ENCODE peak calls at places on chromosome 9, in five cellular contexts. F, P, E, N and D are unnamed samples.

GRCh38 chr9:116494815-116495634 is 192.1 kb upstream of the TRIM32 start:
- DNase-seq in F (peak; percentile 67), P (peak; percentile 34), E (no peak), N (no peak), D (peak; percentile 38)

GRCh38 chr9:93962041-93962440 is 6.9 kb upstream of the BARX1 start:
- DNase-seq in F (no peak), P (no peak), E (no peak), N (no peak), D (no peak)

GRCh38 chr9:133116346-133117231 is 4.5 kb downstream of the RALGDS start:
- DNase-seq in F (no peak), P (no peak), E (no peak), N (peak; percentile 73), D (peak; percentile 3)

GRCh38 chr9:14277202-14277601 is 36.7 kb downstream of the NFIB start:
- DNase-seq in F (peak; percentile 41), P (no peak), E (no peak), N (no peak), D (no peak)

GRCh38 chr9:385818-386398 is 171.2 kb downstream of the DOCK8 start:
- DNase-seq in F (peak; percentile 68), P (peak; percentile 60), E (peak; percentile 56), N (no peak), D (peak; percentile 55)

GRCh38 chr9:92786298-92786697 is 21.7 kb upstream of the BICD2 start:
- DNase-seq in F (no peak), P (no peak), E (no peak), N (no peak), D (no peak)

GRCh38 chr9:88533951-88534455 is 975 bp upstream of the NXNL2 start:
- DNase-seq in F (peak; percentile 34), P (peak; percentile 69), E (peak; percentile 78), N (peak; percentile 80), D (peak; percentile 15)

GRCh38 chr9:17776735-17777134 is 197.9 kb downstream of the SH3GL2 start:
- DNase-seq in F (peak; percentile 31), P (peak; percentile 17), E (no peak), N (no peak), D (peak; percentile 90)

GRCh38 chr9:82101475-82101874 is 112.9 kb downstream of the SPATA31D1 start:
- DNase-seq in F (no peak), P (no peak), E (no peak), N (no peak), D (no peak)

GRCh38 chr9:123191660-123192059 is 76.7 kb downstream of the STRBP start:
- DNase-seq in F (no peak), P (no peak), E (no peak), N (no peak), D (no peak)

GRCh38 chr9:100499866-100500265 is 26.9 kb downstream of the TMEFF1 start:
- DNase-seq in F (no peak), P (no peak), E (no peak), N (no peak), D (no peak)

GRCh38 chr9:31612336-31613030 is 772.0 kb upstream of the ACO1 start:
- DNase-seq in F (no peak), P (no peak), E (no peak), N (no peak), D (no peak)

GRCh38 chr9:14314929-14315753 is 1.2 kb upstream of the NFIB start:
- DNase-seq in F (peak; percentile 97), P (peak; percentile 95), E (peak; percentile 70), N (peak; percentile 85), D (peak; percentile 97)

GRCh38 chr9:132447346-132447745 is 37.3 kb downstream of the CFAP77 start:
- DNase-seq in F (no peak), P (no peak), E (no peak), N (no peak), D (no peak)

GRCh38 chr9:91945277-91946074 is 4.6 kb downstream of the ROR2 start:
- DNase-seq in F (peak; percentile 43), P (peak; percentile 72), E (no peak), N (no peak), D (peak; percentile 70)

GRCh38 chr9:88746744-88747398 is 211.9 kb downstream of the NXNL2 start:
- DNase-seq in F (no peak), P (no peak), E (no peak), N (peak; percentile 34), D (no peak)

GRCh38 chr9:70504814-70505213 is 90.4 kb upstream of the KLF9 start:
- DNase-seq in F (no peak), P (no peak), E (no peak), N (no peak), D (no peak)

GRCh38 chr9:9942764-9943424 is 669.9 kb downstream of the PTPRD start:
- DNase-seq in F (peak; percentile 68), P (peak; percentile 31), E (peak; percentile 18), N (peak; percentile 74), D (peak; percentile 63)

GRCh38 chr9:6214451-6214850 is 1.2 kb upstream of the IL33 start:
- DNase-seq in F (no peak), P (no peak), E (no peak), N (no peak), D (no peak)

GRCh38 chr9:92525306-92525705 is 10.5 kb downstream of the ECM2 start:
- DNase-seq in F (no peak), P (no peak), E (no peak), N (no peak), D (no peak)

GRCh38 chr9:129437626-129438323 is 183.1 kb downstream of the C9orf50 start:
- DNase-seq in F (peak; percentile 29), P (peak; percentile 56), E (no peak), N (no peak), D (peak; percentile 86)

GRCh38 chr9:18149457-18150011 is 324.4 kb upstream of the ADAMTSL1 start:
- DNase-seq in F (no peak), P (no peak), E (no peak), N (no peak), D (no peak)

GRCh38 chr9:27453860-27454553 is 70.1 kb upstream of the IFNK start:
- DNase-seq in F (no peak), P (no peak), E (no peak), N (no peak), D (no peak)

GRCh38 chr9:32677931-32678330 is 42.5 kb upstream of the TAF1L start:
- DNase-seq in F (no peak), P (no peak), E (no peak), N (no peak), D (no peak)

GRCh38 chr9:128159073-128159783 is 837 bp upstream of the BBLN start:
- DNase-seq in F (no peak), P (peak; percentile 52), E (no peak), N (no peak), D (no peak)

GRCh38 chr9:99239341-99240055 is 17.4 kb downstream of the SEC61B start:
- DNase-seq in F (peak; percentile 47), P (no peak), E (no peak), N (no peak), D (no peak)

GRCh38 chr9:81632599-81632998 is 56.7 kb downstream of the TLE1 start:
- DNase-seq in F (no peak), P (no peak), E (no peak), N (no peak), D (no peak)

GRCh38 chr9:128304971-128305288 is 17.3 kb downstream of the TRUB2 start:
- DNase-seq in F (no peak), P (no peak), E (no peak), N (no peak), D (no peak)

GRCh38 chr9:19232830-19233194 is 2.3 kb downstream of the DENND4C start:
- DNase-seq in F (no peak), P (no peak), E (no peak), N (no peak), D (no peak)

GRCh38 chr9:108093773-108094675 is 604.5 kb upstream of the KLF4 start:
- DNase-seq in F (no peak), P (no peak), E (peak; percentile 50), N (no peak), D (no peak)

GRCh38 chr9:120916573-120916972 is 10.0 kb downstream of the TRAF1 start:
- DNase-seq in F (peak; percentile 59), P (peak; percentile 90), E (no peak), N (no peak), D (peak; percentile 31)

GRCh38 chr9:87827341-87827740 is 55.3 kb upstream of the SPATA31E1 start:
- DNase-seq in F (no peak), P (no peak), E (no peak), N (no peak), D (no peak)

GRCh38 chr9:89850153-89850552 is 245.3 kb downstream of the GADD45G start:
- DNase-seq in F (no peak), P (no peak), E (no peak), N (peak; percentile 37), D (no peak)
- H3K4me1 ChIP-seq in F (no peaks in the 10 kb centered on the region), P (no peaks in the 10 kb centered on the region), E (no peaks in the 10 kb centered on the region), N (no peaks in the 10 kb centered on the region), D (no peaks in the 10 kb centered on the region)

GRCh38 chr9:38068866-38069628 is at the start of gene SHB:
- DNase-seq in F (peak; percentile 91), P (peak; percentile 75), E (peak; percentile 83), N (peak; percentile 95), D (peak; percentile 80)
- TF ChIP-seq POLR2A in F (peak; percentile 96), P (peak; percentile 32), E (peak; percentile 87), N (no peak), D (peak; percentile 95)

GRCh38 chr9:4126184-4126865 is 173.5 kb downstream of the GLIS3 start:
- DNase-seq in F (no peak), P (no peak), E (peak; percentile 46), N (no peak), D (no peak)
- H3K27ac ChIP-seq in F (peak overlapping the region; percentile 61), P (no peak overlapping the region), E (peak overlapping the region; percentile 76), N (no peak overlapping the region), D (peak overlapping the region; percentile 39)

DNA sequence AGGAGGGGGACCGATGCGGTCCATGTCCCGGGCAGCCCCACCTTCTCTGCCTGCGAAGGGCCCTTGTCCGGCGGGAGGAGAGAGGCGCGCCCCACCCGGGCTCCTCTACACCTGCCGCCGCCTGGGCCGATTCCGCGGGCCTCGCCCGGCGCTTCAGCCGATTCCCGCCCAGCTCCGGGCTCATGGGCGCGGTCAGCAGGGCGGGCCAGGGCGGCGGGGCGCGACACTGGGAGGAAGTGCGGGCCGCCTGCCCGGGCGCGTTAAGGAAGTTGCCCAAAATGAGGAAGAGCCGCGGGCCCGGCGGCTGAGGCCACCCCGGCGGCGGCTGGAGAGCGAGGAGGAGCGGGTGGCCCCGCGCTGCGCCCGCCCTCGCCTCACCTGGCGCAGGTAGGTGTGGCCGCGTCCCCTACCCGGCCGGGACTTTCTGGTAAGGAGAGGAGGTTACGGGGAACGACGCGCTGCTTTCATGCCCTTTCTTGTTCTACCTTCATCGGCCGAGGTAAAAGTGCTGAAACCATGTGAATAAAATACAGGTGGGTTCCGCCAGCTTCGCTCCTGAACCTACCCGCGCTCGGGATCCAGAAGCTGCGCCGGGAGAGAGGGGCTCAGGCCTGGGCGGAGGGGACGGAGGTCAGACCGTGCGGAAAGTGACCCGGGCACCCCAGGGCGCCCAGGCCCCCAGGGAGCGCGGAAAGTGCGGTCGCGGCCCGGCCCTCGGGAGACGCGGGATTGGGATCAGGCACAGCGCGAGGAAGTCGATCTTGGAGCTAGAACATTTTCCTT is at the start of gene SYK:
- DNase-seq in F (peak; percentile 81), P (no peak), E (no peak), N (peak; percentile 96), D (peak; percentile 80)
- H3K4me1 ChIP-seq in F (peaks cover 30% of the 10 kb centered on the region), P (no peaks in the 10 kb centered on the region), E (peaks cover 5% of the 10 kb centered on the region), N (peaks cover 61% of the 10 kb centered on the region), D (peaks cover 31% of the 10 kb centered on the region)

GRCh38 chr9:137379761-137380161 is 43.2 kb downstream of the EXD3 start:
- DNase-seq in F (no peak), P (peak; percentile 9), E (no peak), N (peak; percentile 54), D (no peak)
- TF ChIP-seq POLR2A in F (no peak), P (no peak), E (no peak), N (no peak), D (no peak)

GRCh38 chr9:126397056-126397455 is 70.4 kb downstream of the MVB12B start:
- DNase-seq in F (no peak), P (no peak), E (peak; percentile 10), N (no peak), D (no peak)
- H3K27ac ChIP-seq in F (no peak overlapping the region), P (no peak overlapping the region), E (no peak overlapping the region), N (peak overlapping the region; percentile 47), D (no peak overlapping the region)